ENCODE peak calls at places on chromosome X, in four cellular contexts. One of them, this sample, is unnamed.
A peak's percentile ranks its signal among the peaks of the same experiment; 100 is the strongest.

GRCh38 chrX:30246769-30247489 is at the start of gene MAGEB1:
- DNase-seq in AG08396: no peak
- DNase-seq in naive B cell: no peak
- DNase-seq in cardiac fibroblast: no peak
- DNase-seq in this sample: no peak

GRCh38 chrX:121128946-121129345 is 81.5 kb downstream of the GLUD2 start:
- DNase-seq in AG08396: no peak
- DNase-seq in cardiac fibroblast: no peak
- DNase-seq in naive B cell: no peak
- DNase-seq in this sample: no peak

GRCh38 chrX:136531951-136532350 is at the start of gene VGLL1:
- DNase-seq in AG08396: no peak
- DNase-seq in naive B cell: no peak
- DNase-seq in cardiac fibroblast: no peak
- DNase-seq in this sample: no peak

GRCh38 chrX:47483310-47484268 is 567 bp upstream of the ZNF41 start:
- DNase-seq in AG08396: no peak
- DNase-seq in cardiac fibroblast: peak; percentile 49
- DNase-seq in naive B cell: no peak
- DNase-seq in this sample: no peak

GRCh38 chrX:49209434-49210251 is 9.7 kb upstream of the SYP start:
- DNase-seq in cardiac fibroblast: no peak
- DNase-seq in AG08396: no peak
- DNase-seq in naive B cell: no peak
- DNase-seq in this sample: no peak

GRCh38 chrX:129759576-129760061 is 20.1 kb upstream of the SASH3 start:
- DNase-seq in naive B cell: no peak
- DNase-seq in cardiac fibroblast: peak; percentile 86
- DNase-seq in AG08396: peak; percentile 61
- DNase-seq in this sample: no peak

GRCh38 chrX:112816908-112817307 is 23.7 kb downstream of the AMOT start:
- DNase-seq in AG08396: no peak
- DNase-seq in cardiac fibroblast: no peak
- DNase-seq in naive B cell: no peak
- DNase-seq in this sample: no peak

GRCh38 chrX:18288716-18289115 is 65.8 kb downstream of the SCML2 start:
- DNase-seq in naive B cell: no peak
- DNase-seq in cardiac fibroblast: no peak
- DNase-seq in AG08396: no peak
- DNase-seq in this sample: no peak

GRCh38 chrX:11913001-11913400 is 155.0 kb downstream of the MSL3 start:
- DNase-seq in naive B cell: no peak
- DNase-seq in AG08396: no peak
- DNase-seq in cardiac fibroblast: peak; percentile 20
- DNase-seq in this sample: no peak

GRCh38 chrX:119549327-119550016 is 15.7 kb downstream of the STEEP1 start:
- DNase-seq in naive B cell: peak; percentile 12
- DNase-seq in cardiac fibroblast: no peak
- DNase-seq in AG08396: no peak
- DNase-seq in this sample: no peak

GRCh38 chrX:14936561-14936960 is 63.3 kb downstream of the MOSPD2 start:
- DNase-seq in cardiac fibroblast: peak; percentile 54
- DNase-seq in AG08396: peak; percentile 39
- DNase-seq in naive B cell: no peak
- DNase-seq in this sample: peak; percentile 10

GRCh38 chrX:96244955-96245354 is 439.7 kb upstream of the DIAPH2 start:
- DNase-seq in naive B cell: no peak
- DNase-seq in cardiac fibroblast: no peak
- DNase-seq in AG08396: no peak
- DNase-seq in this sample: no peak

GRCh38 chrX:1596676-1597344 is 5.4 kb downstream of the AKAP17A start:
- DNase-seq in cardiac fibroblast: no peak
- DNase-seq in naive B cell: no peak
- DNase-seq in AG08396: no peak
- DNase-seq in this sample: no peak

GRCh38 chrX:41384041-41384705 is 50.2 kb downstream of the DDX3X start:
- DNase-seq in AG08396: peak; percentile 51
- DNase-seq in naive B cell: no peak
- DNase-seq in cardiac fibroblast: peak; percentile 91
- DNase-seq in this sample: no peak

GRCh38 chrX:50707376-50707775 is 106.6 kb downstream of the SHROOM4 start:
- DNase-seq in AG08396: no peak
- DNase-seq in naive B cell: no peak
- DNase-seq in cardiac fibroblast: no peak
- DNase-seq in this sample: no peak

GRCh38 chrX:138411048-138411447 is 300.5 kb downstream of the FGF13 start:
- DNase-seq in cardiac fibroblast: no peak
- DNase-seq in naive B cell: no peak
- DNase-seq in AG08396: no peak
- DNase-seq in this sample: no peak

GRCh38 chrX:16465081-16465876 is 184.7 kb upstream of the S100G start:
- DNase-seq in cardiac fibroblast: no peak
- DNase-seq in naive B cell: no peak
- DNase-seq in AG08396: no peak
- DNase-seq in this sample: no peak

GRCh38 chrX:103356897-103357296 is 591 bp downstream of the TCEAL9 start:
- DNase-seq in naive B cell: no peak
- DNase-seq in AG08396: no peak
- DNase-seq in cardiac fibroblast: no peak
- DNase-seq in this sample: no peak

GRCh38 chrX:22015144-22015750 is 16.9 kb upstream of the PHEX start:
- DNase-seq in AG08396: no peak
- DNase-seq in cardiac fibroblast: no peak
- DNase-seq in naive B cell: no peak
- DNase-seq in this sample: no peak

GRCh38 chrX:150165776-150166610 is 197.1 kb upstream of the MAMLD1 start:
- DNase-seq in cardiac fibroblast: no peak
- DNase-seq in naive B cell: no peak
- DNase-seq in AG08396: no peak
- DNase-seq in this sample: no peak

GRCh38 chrX:17814059-17814458 is 47.0 kb downstream of the RAI2 start:
- DNase-seq in naive B cell: no peak
- DNase-seq in cardiac fibroblast: no peak
- DNase-seq in AG08396: no peak
- DNase-seq in this sample: no peak

GRCh38 chrX:151722241-151722846 is 6.5 kb downstream of the FATE1 start:
- DNase-seq in cardiac fibroblast: peak; percentile 23
- DNase-seq in AG08396: peak; percentile 42
- DNase-seq in naive B cell: no peak
- DNase-seq in this sample: peak; percentile 30

GRCh38 chrX:39308126-39308525 is 506.9 kb downstream of the MID1IP1 start:
- DNase-seq in cardiac fibroblast: peak; percentile 22
- DNase-seq in naive B cell: no peak
- DNase-seq in AG08396: no peak
- DNase-seq in this sample: no peak

GRCh38 chrX:95760356-95760755 is 924.3 kb upstream of the DIAPH2 start:
- DNase-seq in cardiac fibroblast: no peak
- DNase-seq in AG08396: no peak
- DNase-seq in naive B cell: no peak
- DNase-seq in this sample: no peak

GRCh38 chrX:71095971-71096701 is 485 bp downstream of the FOXO4 start:
- DNase-seq in cardiac fibroblast: no peak
- DNase-seq in naive B cell: no peak
- DNase-seq in AG08396: no peak
- DNase-seq in this sample: peak; percentile 66

GRCh38 chrX:53281321-53281822 is at the start of gene IQSEC2:
- DNase-seq in naive B cell: no peak
- DNase-seq in AG08396: peak; percentile 78
- DNase-seq in cardiac fibroblast: peak; percentile 82
- DNase-seq in this sample: no peak

GRCh38 chrX:48278958-48279357 is 23.8 kb downstream of the SSX1 start:
- DNase-seq in AG08396: peak; percentile 3
- DNase-seq in cardiac fibroblast: no peak
- DNase-seq in naive B cell: no peak
- DNase-seq in this sample: no peak

GRCh38 chrX:119654112-119654531 is 38.8 kb downstream of the SEPTIN6 start:
- DNase-seq in cardiac fibroblast: peak; percentile 83
- DNase-seq in AG08396: no peak
- DNase-seq in naive B cell: no peak
- DNase-seq in this sample: no peak

GRCh38 chrX:83511208-83511607 is 3.1 kb downstream of the POU3F4 start:
- DNase-seq in cardiac fibroblast: no peak
- DNase-seq in AG08396: no peak
- DNase-seq in naive B cell: no peak
- DNase-seq in this sample: no peak

GRCh38 chrX:37912286-37912685 is 64.9 kb upstream of the DYNLT3 start:
- DNase-seq in AG08396: no peak
- DNase-seq in naive B cell: no peak
- DNase-seq in cardiac fibroblast: no peak
- DNase-seq in this sample: no peak

GRCh38 chrX:153945956-153946909 is 1.8 kb upstream of the RENBP start:
- DNase-seq in AG08396: no peak
- DNase-seq in cardiac fibroblast: no peak
- DNase-seq in naive B cell: no peak
- DNase-seq in this sample: no peak

GRCh38 chrX:149259241-149259640 is 245.9 kb downstream of the IDS start:
- DNase-seq in AG08396: no peak
- DNase-seq in naive B cell: no peak
- DNase-seq in cardiac fibroblast: peak; percentile 6
- DNase-seq in this sample: no peak